ENCODE peak calls at places on chromosomes 1 and 21, in seven cellular contexts. K is SK-N-SH, L is GM12891, O is H1, I is K562, F is GM12878, H is HepG2. W is an unnamed sample.
A peak's percentile ranks its signal among the peaks of the same experiment; 100 is the strongest.

GRCh38 chr1:71351438-71351837 is 270.6 kb upstream of the ZRANB2 start:
- DNase-seq in K (no peak), L (no peak), O (no peak), I (no peak), F (no peak), H (no peak), W (no peak)

GRCh38 chr1:178275083-178275482 is 181.2 kb downstream of the RASAL2 start:
- DNase-seq in K (no peak), L (no peak), O (no peak), I (no peak), F (no peak), H (no peak), W (no peak)

GRCh38 chr1:246537887-246538286 is 28.2 kb downstream of the TFB2M start:
- DNase-seq in K (no peak), L (no peak), O (no peak), I (no peak), F (no peak), H (no peak), W (no peak)

GRCh38 chr1:87104140-87104539 is 189.7 kb downstream of the HS2ST1 start:
- DNase-seq in K (no peak), L (no peak), O (no peak), I (no peak), F (no peak), H (no peak), W (no peak)

GRCh38 chr21:45611296-45611695 is 32.2 kb upstream of the PCBP3 start:
- DNase-seq in K (no peak), L (no peak), O (no peak), I (no peak), F (no peak), H (no peak), W (no peak)

GRCh38 chr1:116767782-116768382 is 13.7 kb downstream of the CD2 start:
- DNase-seq in K (no peak), L (no peak), O (no peak), I (no peak), F (no peak), H (no peak), W (no peak)

GRCh38 chr1:89633745-89634625 is 1.1 kb downstream of the LRRC8C start:
- DNase-seq in K (peak; percentile 39), L (no peak), O (no peak), I (peak; percentile 38), F (no peak), H (no peak), W (no peak)

GRCh38 chr1:111635324-111636009 is 15.9 kb downstream of the RAP1A start:
- DNase-seq in K (no peak), L (no peak), O (no peak), I (no peak), F (no peak), H (no peak), W (no peak)

GRCh38 chr1:48953617-48954016 is 176.9 kb upstream of the BEND5 start:
- DNase-seq in K (no peak), L (no peak), O (no peak), I (no peak), F (no peak), H (no peak), W (no peak)

GRCh38 chr1:31573261-31573660 is 3.1 kb upstream of the TINAGL1 start:
- DNase-seq in K (no peak), L (no peak), O (peak; percentile 36), I (no peak), F (no peak), H (no peak), W (no peak)

GRCh38 chr1:88327391-88328267 is 356.4 kb upstream of the PKN2 start:
- DNase-seq in K (no peak), L (no peak), O (no peak), I (no peak), F (no peak), H (peak; percentile 64), W (no peak)

GRCh38 chr1:186125035-186125434 is 250.0 kb downstream of the TPR start:
- DNase-seq in K (no peak), L (no peak), O (no peak), I (no peak), F (no peak), H (no peak), W (no peak)

DNA sequence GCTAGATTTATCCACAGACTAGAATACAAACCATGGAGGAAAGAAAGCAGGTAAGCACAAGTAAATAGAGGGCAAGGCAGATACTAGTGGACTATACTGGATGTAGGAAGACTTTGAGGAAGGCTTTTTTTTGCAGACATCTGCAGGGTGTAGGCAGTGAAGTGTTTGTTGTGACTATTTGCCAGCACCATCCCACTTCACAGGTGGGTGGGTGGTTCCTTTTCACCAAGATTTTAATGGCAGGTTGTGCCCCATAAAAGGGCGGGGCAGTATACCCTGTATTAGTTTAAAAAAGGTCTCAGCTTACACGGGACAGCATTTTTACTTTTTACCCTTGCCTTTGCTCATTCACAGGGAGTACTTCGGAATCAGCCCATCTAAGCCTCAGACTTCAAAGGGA is 100.6 kb downstream of the FGGY start:
- DNase-seq in K (no peak), L (no peak), O (no peak), I (no peak), F (no peak), H (no peak), W (no peak)
- TF ChIP-seq TAF1 in K (no peak), L (no peak), O (no peak), I (no peak), F (no peak), H (no peak), W (no peak)

GRCh38 chr1:61182049-61182448 is 99.7 kb downstream of the NFIA start:
- DNase-seq in K (no peak), L (no peak), O (no peak), I (no peak), F (no peak), H (no peak), W (no peak)

GRCh38 chr1:61186753-61187152 is 104.4 kb downstream of the NFIA start:
- DNase-seq in K (no peak), L (no peak), O (no peak), I (no peak), F (no peak), H (no peak), W (no peak)

GRCh38 chr1:61183471-61184034 is 101.2 kb downstream of the NFIA start:
- DNase-seq in K (no peak), L (no peak), O (no peak), I (no peak), F (no peak), H (peak; percentile 94), W (no peak)

GRCh38 chr1:61184714-61185106 is 102.3 kb downstream of the NFIA start:
- DNase-seq in K (no peak), L (no peak), O (no peak), I (no peak), F (no peak), H (no peak), W (no peak)

DNA sequence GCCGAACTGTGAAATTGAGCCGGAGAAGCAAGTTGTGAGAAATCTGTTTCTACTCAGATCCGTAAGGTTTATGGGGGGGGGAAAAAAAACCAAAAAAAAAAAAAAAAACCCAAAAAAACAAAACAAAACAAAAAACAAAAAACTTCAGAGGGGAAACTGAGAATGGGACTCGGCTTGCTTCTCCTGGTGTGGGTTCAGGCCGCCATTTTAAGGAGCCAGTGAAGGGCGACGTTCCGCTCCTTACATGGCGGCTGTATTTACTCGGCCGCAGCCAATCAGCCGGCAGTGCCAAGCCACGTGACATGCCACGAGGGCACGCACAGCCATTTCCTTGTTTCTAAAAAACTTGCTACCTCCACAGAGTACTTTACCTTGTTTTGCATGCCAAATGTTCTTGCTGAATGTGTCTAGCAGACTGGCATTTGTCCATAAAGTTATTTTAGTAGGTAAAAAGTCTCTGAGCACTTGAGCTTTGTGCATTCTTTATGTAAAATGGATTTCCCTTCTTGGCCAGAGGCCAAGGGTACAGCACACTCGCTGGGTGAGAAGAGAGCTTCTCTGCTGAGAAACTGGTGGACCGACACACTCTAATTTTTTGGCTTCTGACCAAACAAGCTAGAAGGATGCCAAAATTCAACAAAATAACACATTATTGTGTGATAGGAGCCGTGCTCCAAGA is 101.8 kb downstream of the NFIA start:
- DNase-seq in K (peak; percentile 25), L (no peak), O (no peak), I (peak; percentile 85), F (no peak), H (peak; percentile 74), W (no peak)
- TF ChIP-seq TAF1 in K (no peak), L (no peak), O (no peak), I (no peak), F (no peak), H (peak; percentile 46), W (no peak)

GRCh38 chr1:57897581-57897980 is 473.7 kb upstream of the DAB1 start:
- DNase-seq in K (no peak), L (no peak), O (no peak), I (no peak), F (no peak), H (no peak), W (no peak)

GRCh38 chr1:57889686-57890360 is 466.0 kb upstream of the DAB1 start:
- DNase-seq in K (no peak), L (no peak), O (no peak), I (no peak), F (no peak), H (no peak), W (no peak)

GRCh38 chr1:57898531-57898930 is 474.7 kb upstream of the DAB1 start:
- DNase-seq in K (no peak), L (no peak), O (no peak), I (no peak), F (no peak), H (no peak), W (no peak)

GRCh38 chr1:57894315-57894714 is 470.5 kb upstream of the DAB1 start:
- DNase-seq in K (no peak), L (no peak), O (no peak), I (no peak), F (no peak), H (no peak), W (no peak)
- TF ChIP-seq TAF1 in K (no peak), L (no peak), O (no peak), I (no peak), F (no peak), H (no peak), W (no peak)

DNA sequence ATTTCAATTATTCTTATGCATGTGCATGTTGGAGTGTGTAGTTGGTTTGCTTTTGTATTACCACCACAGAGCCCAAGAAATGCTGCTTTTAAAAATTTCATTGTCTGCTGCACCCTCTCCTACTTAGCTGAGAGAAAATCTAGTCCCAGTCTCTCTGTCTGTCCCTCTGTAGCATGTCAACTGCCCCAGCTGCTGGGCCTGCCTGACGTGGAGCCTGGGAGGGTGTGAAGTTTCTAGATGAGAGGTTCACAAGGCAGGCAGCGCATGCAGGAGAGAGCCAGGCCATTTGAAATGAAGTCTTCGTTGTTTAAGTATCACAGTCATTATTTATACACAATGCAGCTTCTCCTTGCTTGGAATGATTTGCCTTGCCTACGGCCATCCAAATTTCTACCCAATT is 306.8 kb upstream of the PLXNA2 start:
- DNase-seq in K (no peak), L (no peak), O (no peak), I (no peak), F (no peak), H (no peak), W (no peak)
- TF ChIP-seq TAF1 in K (no peak), L (no peak), O (no peak), I (no peak), F (no peak), H (no peak), W (no peak)